ENCODE peak calls at places on chromosomes 13 and 19, in eight cellular contexts. X is MV-4-11, I is fibroblast of the aortic adventitia, A is iris pigment epithelial cell, U is cardiac muscle cell, Q is RWPE1, C is T-helper 2 cell, B is A549. G is an unnamed sample.

GRCh38 chr13:41244555-41244954 is 18.8 kb downstream of the MTRF1 start:
- DNase-seq in X (no peak), I (no peak), A (peak), U (peak), Q (no peak), C (no peak), B (no peak), G (no peak)

GRCh38 chr13:109840201-109840892 is 54.0 kb upstream of the IRS2 start:
- DNase-seq in X (peak), I (peak), A (peak), U (peak), Q (peak), C (no peak), B (no peak), G (peak)

GRCh38 chr19:30719189-30719990 is 347.2 kb downstream of the ZNF536 start:
- DNase-seq in X (peak), I (peak), A (peak), U (peak), Q (peak), C (no peak), B (peak), G (peak)

GRCh38 chr13:45875951-45876350 is 24.4 kb upstream of the SIAH3 start:
- DNase-seq in X (no peak), I (no peak), A (no peak), U (no peak), Q (peak), C (no peak), B (no peak), G (no peak)

GRCh38 chr19:48064509-48064908 is 20.6 kb upstream of the CABP5 start:
- DNase-seq in X (no peak), I (no peak), A (peak), U (peak), Q (no peak), C (no peak), B (no peak), G (no peak)

GRCh38 chr13:35822666-35823065 is 308.5 kb downstream of the DCLK1 start:
- DNase-seq in X (no peak), I (no peak), A (no peak), U (no peak), Q (no peak), C (no peak), B (no peak), G (no peak)

GRCh38 chr13:49690133-49690989 is 925 bp downstream of the EBPL start:
- DNase-seq in X (no peak), I (peak), A (peak), U (peak), Q (no peak), C (no peak), B (peak), G (peak)

GRCh38 chr19:41837981-41838708 is 6.3 kb downstream of the LYPD4 start:
- DNase-seq in X (no peak), I (no peak), A (no peak), U (no peak), Q (no peak), C (no peak), B (no peak), G (no peak)

GRCh38 chr13:109212630-109213029 is 573.8 kb downstream of the IRS2 start:
- DNase-seq in X (peak), I (no peak), A (no peak), U (no peak), Q (no peak), C (no peak), B (no peak), G (no peak)

GRCh38 chr19:49684251-49684982 is 5.0 kb upstream of the ADM5 start:
- DNase-seq in X (peak), I (no peak), A (no peak), U (no peak), Q (no peak), C (no peak), B (peak), G (no peak)

GRCh38 chr13:46492946-46493345 is 60.0 kb upstream of the LRCH1 start:
- DNase-seq in X (peak), I (peak), A (peak), U (peak), Q (peak), C (no peak), B (peak), G (peak)

GRCh38 chr19:18000981-18001836 is 6.8 kb upstream of the ARRDC2 start:
- DNase-seq in X (peak), I (peak), A (peak), U (peak), Q (peak), C (peak), B (peak), G (peak)

GRCh38 chr13:33316890-33317289 is 31.3 kb upstream of the STARD13 start:
- DNase-seq in X (no peak), I (no peak), A (no peak), U (no peak), Q (no peak), C (no peak), B (no peak), G (no peak)

GRCh38 chr13:41562083-41562482 is 104.7 kb downstream of the RGCC start:
- DNase-seq in X (no peak), I (peak), A (peak), U (peak), Q (peak), C (no peak), B (no peak), G (peak)

GRCh38 chr13:73722120-73722519 is 412.1 kb downstream of the KLF12 start:
- DNase-seq in X (no peak), I (peak), A (peak), U (peak), Q (peak), C (no peak), B (peak), G (peak)

GRCh38 chr19:10752913-10753285 is 35.0 kb downstream of the DNM2 start:
- DNase-seq in X (no peak), I (no peak), A (no peak), U (no peak), Q (no peak), C (no peak), B (no peak), G (no peak)